ENCODE peak calls at places on chromosomes 3 and 15, in ten cellular contexts. One of them, this sample, is unnamed.

GRCh38 chr3:45582407-45582806 is 12.1 kb upstream of the LIMD1 start:
- DNase-seq in A549: no peak
- DNase-seq in left ventricle myocardium inferior: no peak
- DNase-seq in neural progenitor cell: no peak
- DNase-seq in naive thymus-derived CD4-positive, alpha-beta T cell: no peak
- DNase-seq in stomach: no peak
- DNase-seq in PC-9: no peak
- DNase-seq in cardiac muscle cell: no peak
- DNase-seq in ovary: no peak
- DNase-seq in SK-N-SH: no peak
- DNase-seq in this sample: peak; percentile 1

GRCh38 chr3:138945646-138946553 is 1.0 kb downstream of the FOXL2 start:
- DNase-seq in naive thymus-derived CD4-positive, alpha-beta T cell: no peak
- DNase-seq in neural progenitor cell: peak; percentile 66
- DNase-seq in SK-N-SH: peak; percentile 79
- DNase-seq in cardiac muscle cell: peak; percentile 37
- DNase-seq in A549: peak; percentile 75
- DNase-seq in ovary: peak; percentile 64
- DNase-seq in left ventricle myocardium inferior: no peak
- DNase-seq in stomach: peak; percentile 26
- DNase-seq in PC-9: no peak
- DNase-seq in this sample: no peak

GRCh38 chr3:69088033-69088432 is 3.3 kb downstream of the ARL6IP5 start:
- DNase-seq in ovary: no peak
- DNase-seq in naive thymus-derived CD4-positive, alpha-beta T cell: no peak
- DNase-seq in A549: peak; percentile 36
- DNase-seq in cardiac muscle cell: no peak
- DNase-seq in SK-N-SH: no peak
- DNase-seq in PC-9: peak; percentile 40
- DNase-seq in neural progenitor cell: no peak
- DNase-seq in left ventricle myocardium inferior: no peak
- DNase-seq in stomach: no peak
- DNase-seq in this sample: no peak

GRCh38 chr15:47366884-47367283 is 350.4 kb upstream of the SEMA6D start:
- DNase-seq in stomach: no peak
- DNase-seq in cardiac muscle cell: no peak
- DNase-seq in PC-9: no peak
- DNase-seq in left ventricle myocardium inferior: no peak
- DNase-seq in ovary: no peak
- DNase-seq in naive thymus-derived CD4-positive, alpha-beta T cell: no peak
- DNase-seq in SK-N-SH: no peak
- DNase-seq in neural progenitor cell: no peak
- DNase-seq in A549: no peak
- DNase-seq in this sample: no peak

GRCh38 chr15:68402432-68403160 is 29.4 kb downstream of the ITGA11 start:
- DNase-seq in left ventricle myocardium inferior: no peak
- DNase-seq in SK-N-SH: no peak
- DNase-seq in PC-9: no peak
- DNase-seq in neural progenitor cell: no peak
- DNase-seq in ovary: peak; percentile 8
- DNase-seq in cardiac muscle cell: no peak
- DNase-seq in A549: no peak
- DNase-seq in stomach: peak; percentile 7
- DNase-seq in naive thymus-derived CD4-positive, alpha-beta T cell: no peak
- DNase-seq in this sample: no peak

GRCh38 chr15:31353931-31354330 is 27.3 kb downstream of the KLF13 start:
- DNase-seq in A549: no peak
- DNase-seq in ovary: no peak
- DNase-seq in neural progenitor cell: no peak
- DNase-seq in SK-N-SH: peak; percentile 72
- DNase-seq in left ventricle myocardium inferior: peak; percentile 75
- DNase-seq in PC-9: no peak
- DNase-seq in cardiac muscle cell: no peak
- DNase-seq in naive thymus-derived CD4-positive, alpha-beta T cell: no peak
- DNase-seq in stomach: no peak
- DNase-seq in this sample: no peak

GRCh38 chr15:81886586-81886985 is 159.2 kb downstream of the MEX3B start:
- DNase-seq in stomach: no peak
- DNase-seq in neural progenitor cell: no peak
- DNase-seq in ovary: no peak
- DNase-seq in cardiac muscle cell: no peak
- DNase-seq in PC-9: no peak
- DNase-seq in left ventricle myocardium inferior: no peak
- DNase-seq in naive thymus-derived CD4-positive, alpha-beta T cell: no peak
- DNase-seq in A549: no peak
- DNase-seq in SK-N-SH: no peak
- DNase-seq in this sample: no peak

GRCh38 chr3:10180738-10181295 is 16.1 kb downstream of the IRAK2 start:
- DNase-seq in left ventricle myocardium inferior: no peak
- DNase-seq in A549: no peak
- DNase-seq in cardiac muscle cell: no peak
- DNase-seq in stomach: no peak
- DNase-seq in naive thymus-derived CD4-positive, alpha-beta T cell: no peak
- DNase-seq in SK-N-SH: no peak
- DNase-seq in neural progenitor cell: no peak
- DNase-seq in PC-9: no peak
- DNase-seq in ovary: no peak
- DNase-seq in this sample: no peak

GRCh38 chr3:43759297-43759782 is 68.6 kb downstream of the ABHD5 start:
- DNase-seq in cardiac muscle cell: peak; percentile 54
- DNase-seq in ovary: no peak
- DNase-seq in neural progenitor cell: no peak
- DNase-seq in stomach: no peak
- DNase-seq in naive thymus-derived CD4-positive, alpha-beta T cell: peak; percentile 30
- DNase-seq in SK-N-SH: no peak
- DNase-seq in PC-9: peak; percentile 52
- DNase-seq in A549: peak; percentile 28
- DNase-seq in left ventricle myocardium inferior: peak; percentile 30
- DNase-seq in this sample: no peak

GRCh38 chr3:121747976-121748375 is 1.6 kb downstream of the GOLGB1 start:
- DNase-seq in PC-9: no peak
- DNase-seq in ovary: no peak
- DNase-seq in cardiac muscle cell: no peak
- DNase-seq in SK-N-SH: no peak
- DNase-seq in left ventricle myocardium inferior: no peak
- DNase-seq in stomach: no peak
- DNase-seq in A549: no peak
- DNase-seq in neural progenitor cell: no peak
- DNase-seq in naive thymus-derived CD4-positive, alpha-beta T cell: no peak
- DNase-seq in this sample: no peak

GRCh38 chr15:34696506-34696905 is 58.3 kb downstream of the GJD2 start:
- DNase-seq in SK-N-SH: no peak
- DNase-seq in ovary: no peak
- DNase-seq in stomach: no peak
- DNase-seq in left ventricle myocardium inferior: no peak
- DNase-seq in A549: no peak
- DNase-seq in neural progenitor cell: no peak
- DNase-seq in PC-9: no peak
- DNase-seq in naive thymus-derived CD4-positive, alpha-beta T cell: no peak
- DNase-seq in cardiac muscle cell: no peak
- DNase-seq in this sample: no peak

GRCh38 chr3:163547045-163547692 is 1531.1 kb downstream of the SI start:
- DNase-seq in PC-9: no peak
- DNase-seq in neural progenitor cell: no peak
- DNase-seq in stomach: no peak
- DNase-seq in SK-N-SH: peak; percentile 9
- DNase-seq in ovary: no peak
- DNase-seq in left ventricle myocardium inferior: no peak
- DNase-seq in naive thymus-derived CD4-positive, alpha-beta T cell: no peak
- DNase-seq in cardiac muscle cell: no peak
- DNase-seq in A549: no peak
- DNase-seq in this sample: no peak

GRCh38 chr3:133994166-133994910 is 35.4 kb downstream of the SLCO2A1 start:
- DNase-seq in ovary: no peak
- DNase-seq in A549: no peak
- DNase-seq in PC-9: no peak
- DNase-seq in naive thymus-derived CD4-positive, alpha-beta T cell: no peak
- DNase-seq in SK-N-SH: no peak
- DNase-seq in stomach: no peak
- DNase-seq in left ventricle myocardium inferior: no peak
- DNase-seq in neural progenitor cell: no peak
- DNase-seq in cardiac muscle cell: no peak
- DNase-seq in this sample: peak; percentile 25

GRCh38 chr3:3429841-3430240 is 250.3 kb upstream of the CRBN start:
- DNase-seq in PC-9: no peak
- DNase-seq in cardiac muscle cell: no peak
- DNase-seq in SK-N-SH: no peak
- DNase-seq in stomach: no peak
- DNase-seq in ovary: no peak
- DNase-seq in A549: no peak
- DNase-seq in left ventricle myocardium inferior: no peak
- DNase-seq in naive thymus-derived CD4-positive, alpha-beta T cell: no peak
- DNase-seq in neural progenitor cell: no peak
- DNase-seq in this sample: no peak

GRCh38 chr15:90482124-90483011 is 47.4 kb upstream of the CRTC3 start:
- DNase-seq in PC-9: no peak
- DNase-seq in A549: peak; percentile 64
- DNase-seq in SK-N-SH: peak; percentile 54
- DNase-seq in stomach: peak; percentile 53
- DNase-seq in naive thymus-derived CD4-positive, alpha-beta T cell: peak; percentile 60
- DNase-seq in left ventricle myocardium inferior: no peak
- DNase-seq in ovary: peak; percentile 72
- DNase-seq in neural progenitor cell: peak; percentile 59
- DNase-seq in cardiac muscle cell: peak; percentile 41
- DNase-seq in this sample: no peak

GRCh38 chr3:72738752-72739520 is 109.3 kb downstream of the SHQ1 start:
- DNase-seq in naive thymus-derived CD4-positive, alpha-beta T cell: peak; percentile 84
- DNase-seq in A549: peak; percentile 23
- DNase-seq in PC-9: no peak
- DNase-seq in neural progenitor cell: peak; percentile 91
- DNase-seq in left ventricle myocardium inferior: peak; percentile 26
- DNase-seq in stomach: peak; percentile 50
- DNase-seq in SK-N-SH: peak; percentile 97
- DNase-seq in cardiac muscle cell: peak; percentile 70
- DNase-seq in ovary: no peak
- DNase-seq in this sample: no peak

GRCh38 chr15:79028411-79028964 is 62.1 kb downstream of the RASGRF1 start:
- DNase-seq in A549: peak; percentile 51
- DNase-seq in PC-9: no peak
- DNase-seq in ovary: no peak
- DNase-seq in stomach: no peak
- DNase-seq in left ventricle myocardium inferior: no peak
- DNase-seq in cardiac muscle cell: peak; percentile 56
- DNase-seq in SK-N-SH: peak; percentile 79
- DNase-seq in neural progenitor cell: peak; percentile 64
- DNase-seq in naive thymus-derived CD4-positive, alpha-beta T cell: no peak
- DNase-seq in this sample: peak; percentile 38

DNA sequence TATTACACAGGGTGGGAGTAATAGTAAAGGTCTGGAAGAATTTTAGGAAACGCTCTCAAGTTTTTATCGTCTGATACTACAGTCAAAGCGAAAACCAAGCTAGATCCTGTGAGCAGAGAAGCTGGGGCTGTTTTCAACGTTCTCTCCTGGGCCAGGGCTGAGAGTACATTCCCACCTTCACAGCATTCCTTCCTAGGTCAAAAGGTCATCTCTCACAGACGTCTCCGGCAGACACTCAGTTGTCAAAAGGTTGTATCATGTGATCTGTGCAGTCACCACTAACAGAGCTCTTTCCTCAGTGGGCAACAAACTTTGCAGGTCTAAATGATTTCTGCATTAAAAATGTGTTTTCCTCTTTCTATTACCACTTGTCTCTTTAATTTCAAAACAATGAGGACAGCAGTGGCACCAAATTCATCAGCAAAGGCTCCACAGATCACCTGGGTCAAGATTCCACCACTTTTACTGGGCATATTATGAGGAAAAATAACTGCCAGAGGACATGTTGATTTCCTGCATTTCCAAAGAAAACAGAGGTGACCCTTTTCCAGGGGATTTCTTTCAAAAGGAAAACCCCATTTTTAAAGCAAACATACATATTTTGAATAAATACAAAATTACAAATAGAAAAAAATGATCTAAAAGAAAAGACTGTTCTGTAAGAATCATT is 41.9 kb downstream of the MEIS2 start:
- DNase-seq in left ventricle myocardium inferior: no peak
- DNase-seq in neural progenitor cell: peak; percentile 70
- DNase-seq in naive thymus-derived CD4-positive, alpha-beta T cell: no peak
- DNase-seq in A549: peak; percentile 5
- DNase-seq in ovary: no peak
- DNase-seq in SK-N-SH: no peak
- DNase-seq in stomach: no peak
- DNase-seq in cardiac muscle cell: peak; percentile 68
- DNase-seq in PC-9: no peak
- DNase-seq in this sample: no peak
- H3K4me3 ChIP-seq in left ventricle myocardium inferior: no peak overlapping the region
- H3K4me3 ChIP-seq in neural progenitor cell: no peak overlapping the region
- H3K4me3 ChIP-seq in naive thymus-derived CD4-positive, alpha-beta T cell: no peak overlapping the region
- H3K4me3 ChIP-seq in A549: no peak overlapping the region
- H3K4me3 ChIP-seq in ovary: no peak overlapping the region
- H3K4me3 ChIP-seq in SK-N-SH: no peak overlapping the region
- H3K4me3 ChIP-seq in stomach: no peak overlapping the region
- H3K4me3 ChIP-seq in cardiac muscle cell: peak overlapping the region; percentile 1
- H3K4me3 ChIP-seq in PC-9: no peak overlapping the region
- H3K4me3 ChIP-seq in this sample: no peak overlapping the region

GRCh38 chr3:126460386-126460785 is 15.3 kb downstream of the ZXDC start:
- DNase-seq in stomach: no peak
- DNase-seq in cardiac muscle cell: no peak
- DNase-seq in SK-N-SH: no peak
- DNase-seq in PC-9: no peak
- DNase-seq in ovary: peak; percentile 5
- DNase-seq in naive thymus-derived CD4-positive, alpha-beta T cell: no peak
- DNase-seq in neural progenitor cell: no peak
- DNase-seq in left ventricle myocardium inferior: no peak
- DNase-seq in A549: no peak
- DNase-seq in this sample: no peak
- H3K27ac ChIP-seq in stomach: no peak overlapping the region
- H3K27ac ChIP-seq in cardiac muscle cell: no peak overlapping the region
- H3K27ac ChIP-seq in SK-N-SH: no peak overlapping the region
- H3K27ac ChIP-seq in PC-9: no peak overlapping the region
- H3K27ac ChIP-seq in ovary: no peak overlapping the region
- H3K27ac ChIP-seq in naive thymus-derived CD4-positive, alpha-beta T cell: no peak overlapping the region
- H3K27ac ChIP-seq in neural progenitor cell: no peak overlapping the region
- H3K27ac ChIP-seq in left ventricle myocardium inferior: no peak overlapping the region
- H3K27ac ChIP-seq in A549: no peak overlapping the region
- H3K27ac ChIP-seq in this sample: no peak overlapping the region

DNA sequence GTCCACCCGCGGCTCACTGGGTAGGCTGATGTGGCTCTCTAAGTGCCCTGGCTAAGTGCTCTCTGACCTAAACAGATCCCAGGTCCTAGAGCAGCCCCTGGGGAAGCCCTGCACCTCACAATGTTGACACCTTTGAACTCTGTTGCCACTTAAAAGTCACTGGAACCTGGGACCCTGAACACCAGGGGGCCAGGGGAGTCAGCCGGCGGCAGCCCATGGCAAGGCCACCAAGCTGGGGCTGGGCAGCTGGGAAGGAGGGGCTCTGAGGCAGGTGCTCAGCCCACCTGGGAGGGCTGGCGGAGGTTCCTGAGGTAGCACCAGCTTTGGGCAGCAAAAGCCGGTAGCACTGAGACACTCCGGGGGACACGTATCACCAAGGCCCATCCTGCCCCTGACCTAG is 129.0 kb downstream of the CHSY1 start:
- DNase-seq in stomach: no peak
- DNase-seq in ovary: no peak
- DNase-seq in neural progenitor cell: no peak
- DNase-seq in PC-9: no peak
- DNase-seq in cardiac muscle cell: no peak
- DNase-seq in left ventricle myocardium inferior: no peak
- DNase-seq in naive thymus-derived CD4-positive, alpha-beta T cell: no peak
- DNase-seq in SK-N-SH: no peak
- DNase-seq in A549: no peak
- DNase-seq in this sample: peak; percentile 62
- H3K4me1 ChIP-seq in stomach: peaks cover 42% of the 10 kb centered on the region
- H3K4me1 ChIP-seq in ovary: peaks cover 14% of the 10 kb centered on the region
- H3K4me1 ChIP-seq in neural progenitor cell: peaks cover 37% of the 10 kb centered on the region
- H3K4me1 ChIP-seq in PC-9: no peaks in the 10 kb centered on the region
- H3K4me1 ChIP-seq in cardiac muscle cell: peaks cover 27% of the 10 kb centered on the region
- H3K4me1 ChIP-seq in left ventricle myocardium inferior: peaks cover 41% of the 10 kb centered on the region
- H3K4me1 ChIP-seq in naive thymus-derived CD4-positive, alpha-beta T cell: peaks cover 20% of the 10 kb centered on the region
- H3K4me1 ChIP-seq in SK-N-SH: peaks cover 22% of the 10 kb centered on the region
- H3K4me1 ChIP-seq in A549: no peaks in the 10 kb centered on the region
- H3K4me1 ChIP-seq in this sample: no peaks in the 10 kb centered on the region

GRCh38 chr15:33310481-33311311 is at the start of gene RYR3:
- DNase-seq in A549: no peak
- DNase-seq in ovary: no peak
- DNase-seq in cardiac muscle cell: peak; percentile 77
- DNase-seq in neural progenitor cell: peak; percentile 84
- DNase-seq in naive thymus-derived CD4-positive, alpha-beta T cell: no peak
- DNase-seq in stomach: no peak
- DNase-seq in SK-N-SH: peak; percentile 81
- DNase-seq in PC-9: no peak
- DNase-seq in left ventricle myocardium inferior: no peak
- DNase-seq in this sample: peak; percentile 66
- H3K4me3 ChIP-seq in A549: peak within 1 kb of the TSS; percentile 28
- H3K4me3 ChIP-seq in ovary: peak within 1 kb of the TSS; percentile 43
- H3K4me3 ChIP-seq in cardiac muscle cell: peak within 1 kb of the TSS; percentile 45
- H3K4me3 ChIP-seq in neural progenitor cell: peak within 1 kb of the TSS; percentile 62
- H3K4me3 ChIP-seq in naive thymus-derived CD4-positive, alpha-beta T cell: no peak within 1 kb of the TSS
- H3K4me3 ChIP-seq in stomach: peak within 1 kb of the TSS; percentile 43
- H3K4me3 ChIP-seq in SK-N-SH: peak within 1 kb of the TSS; percentile 49
- H3K4me3 ChIP-seq in PC-9: no peak within 1 kb of the TSS
- H3K4me3 ChIP-seq in left ventricle myocardium inferior: peak within 1 kb of the TSS; percentile 57
- H3K4me3 ChIP-seq in this sample: peak within 1 kb of the TSS; percentile 44